ENCODE peak calls at places on chromosome 3, in four cellular contexts. I is transverse colon, O is NT2/D1, B is Peyer's patch. N is an unnamed sample.

GRCh38 chr3:185342458-185343169 is 20.3 kb upstream of the MAP3K13 start:
- DNase-seq in I (no peak), O (no peak), B (no peak), N (no peak)

GRCh38 chr3:36743821-36744220 is 20.5 kb downstream of the DCLK3 start:
- DNase-seq in B (no peak), I (no peak), O (no peak), N (no peak)

GRCh38 chr3:36868614-36869436 is 76.0 kb downstream of the TRANK1 start:
- DNase-seq in B (peak), I (peak), O (peak), N (peak)

GRCh38 chr3:175672119-175672689 is 813.1 kb downstream of the NAALADL2 start:
- DNase-seq in B (no peak), O (no peak), I (no peak), N (peak)

GRCh38 chr3:9653565-9654248 is 4.4 kb downstream of the MTMR14 start:
- DNase-seq in I (no peak), O (no peak), B (no peak), N (no peak)

GRCh38 chr3:172675371-172676193 is 35.3 kb downstream of the NCEH1 start:
- DNase-seq in I (no peak), B (no peak), O (peak), N (no peak)

GRCh38 chr3:102390465-102390864 is 44.4 kb upstream of the ZPLD1 start:
- DNase-seq in O (no peak), B (no peak), I (no peak), N (no peak)

GRCh38 chr3:111668912-111669488 is 73.9 kb upstream of the ZBED2 start:
- DNase-seq in B (no peak), I (no peak), O (no peak), N (no peak)

GRCh38 chr3:148232409-148232808 is 465.3 kb upstream of the AGTR1 start:
- DNase-seq in I (no peak), O (no peak), B (no peak), N (no peak)

GRCh38 chr3:15647629-15648167 is 46.2 kb downstream of the BTD start:
- DNase-seq in O (no peak), B (peak), I (peak), N (peak)

GRCh38 chr3:126288314-126288713 is 68.9 kb downstream of the KLF15 start:
- DNase-seq in B (no peak), I (peak), O (no peak), N (no peak)

GRCh38 chr3:52986049-52986448 is 59.8 kb downstream of the SFMBT1 start:
- DNase-seq in O (no peak), B (no peak), I (no peak), N (no peak)

GRCh38 chr3:30581067-30581585 is 25.3 kb upstream of the TGFBR2 start:
- DNase-seq in I (no peak), O (no peak), B (no peak), N (no peak)

GRCh38 chr3:141929341-141929995 is 53.0 kb downstream of the ATP1B3 start:
- DNase-seq in O (no peak), I (no peak), B (peak), N (no peak)

GRCh38 chr3:32842987-32843386 is 25.2 kb downstream of the TRIM71 start:
- DNase-seq in O (peak), B (no peak), I (no peak), N (no peak)

GRCh38 chr3:69715204-69715603 is 24.1 kb upstream of the MITF start:
- DNase-seq in I (no peak), B (no peak), O (no peak), N (no peak)

GRCh38 chr3:114380233-114380645 is 86.4 kb downstream of the TIGIT start:
- DNase-seq in I (peak), O (no peak), B (peak), N (peak)

GRCh38 chr3:36244728-36245127 is 135.6 kb upstream of the STAC start:
- DNase-seq in B (no peak), O (no peak), I (no peak), N (peak)

GRCh38 chr3:25055981-25056380 is 372.1 kb upstream of the RARB start:
- DNase-seq in O (no peak), B (no peak), I (no peak), N (no peak)

GRCh38 chr3:188211476-188211875 is 57.5 kb downstream of the LPP start:
- DNase-seq in O (no peak), I (no peak), B (no peak), N (no peak)

GRCh38 chr3:188217681-188218080 is 63.7 kb downstream of the LPP start:
- DNase-seq in I (no peak), B (no peak), O (no peak), N (no peak)

GRCh38 chr3:188212308-188212969 is 58.5 kb downstream of the LPP start:
- DNase-seq in B (no peak), I (no peak), O (peak), N (peak)

GRCh38 chr3:188217011-188217463 is 63.1 kb downstream of the LPP start:
- DNase-seq in O (no peak), B (no peak), I (no peak), N (no peak)

DNA sequence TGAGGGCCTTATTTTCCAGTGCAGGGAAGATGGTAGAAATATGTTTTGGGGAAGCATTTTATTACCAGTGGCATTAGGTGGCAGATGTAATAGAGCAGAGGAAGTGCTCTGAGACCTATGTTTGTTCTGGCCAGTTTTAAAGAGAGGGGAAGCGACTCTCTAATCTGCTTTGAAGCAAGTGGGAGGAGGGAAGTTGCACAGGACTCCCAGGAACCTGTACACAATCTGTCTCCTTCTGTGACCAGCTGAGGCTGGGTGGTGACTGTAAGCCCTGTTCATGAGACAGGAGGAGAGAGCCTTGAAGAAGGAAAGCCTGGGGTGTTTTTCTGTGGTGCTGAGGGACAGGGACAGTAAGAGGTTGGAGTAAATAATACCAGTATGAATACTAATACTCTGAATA is 60.5 kb downstream of the LPP start:
- DNase-seq in I (no peak), O (no peak), B (no peak), N (no peak)
- H3K4me3 ChIP-seq in I (no peak), O (no peak), B (no peak), N (no peak)

GRCh38 chr3:106088899-106089298 is 220.1 kb upstream of the CBLB start:
- DNase-seq in B (no peak), I (no peak), O (no peak), N (no peak)

GRCh38 chr3:106088270-106088669 is 219.5 kb upstream of the CBLB start:
- DNase-seq in O (no peak), I (no peak), B (no peak), N (no peak)

GRCh38 chr3:106085998-106086397 is 217.2 kb upstream of the CBLB start:
- DNase-seq in O (no peak), I (no peak), B (no peak), N (no peak)

GRCh38 chr3:106083854-106084253 is 215.0 kb upstream of the CBLB start:
- DNase-seq in B (no peak), O (no peak), I (no peak), N (no peak)

GRCh38 chr3:106086636-106087035 is 217.8 kb upstream of the CBLB start:
- DNase-seq in O (no peak), B (no peak), I (no peak), N (no peak)
- H3K4me3 ChIP-seq in O (no peak), B (no peak), I (no peak), N (no peak)

GRCh38 chr3:65508743-65509422 is 529.8 kb downstream of the MAGI1 start:
- DNase-seq in I (no peak), B (no peak), O (no peak), N (no peak)
- H3K4me3 ChIP-seq in I (no peak), B (no peak), O (peak), N (no peak)

GRCh38 chr3:42654331-42655201 is 1.1 kb downstream of the ZBTB47 start:
- DNase-seq in O (peak), I (peak), B (no peak), N (no peak)

GRCh38 chr3:42653560-42654330 is at the start of gene ZBTB47:
- DNase-seq in O (no peak), B (peak), I (peak), N (no peak)

GRCh38 chr3:42655980-42656679 is 2.6 kb downstream of the ZBTB47 start:
- DNase-seq in B (no peak), I (no peak), O (no peak), N (no peak)

GRCh38 chr3:42656680-42657610 is 3.4 kb downstream of the ZBTB47 start:
- DNase-seq in B (no peak), O (no peak), I (no peak), N (no peak)

GRCh38 chr3:42655331-42655888 is 1.9 kb downstream of the ZBTB47 start:
- DNase-seq in O (no peak), B (no peak), I (no peak), N (no peak)
- H3K4me3 ChIP-seq in O (peak), B (peak), I (no peak), N (peak)

DNA sequence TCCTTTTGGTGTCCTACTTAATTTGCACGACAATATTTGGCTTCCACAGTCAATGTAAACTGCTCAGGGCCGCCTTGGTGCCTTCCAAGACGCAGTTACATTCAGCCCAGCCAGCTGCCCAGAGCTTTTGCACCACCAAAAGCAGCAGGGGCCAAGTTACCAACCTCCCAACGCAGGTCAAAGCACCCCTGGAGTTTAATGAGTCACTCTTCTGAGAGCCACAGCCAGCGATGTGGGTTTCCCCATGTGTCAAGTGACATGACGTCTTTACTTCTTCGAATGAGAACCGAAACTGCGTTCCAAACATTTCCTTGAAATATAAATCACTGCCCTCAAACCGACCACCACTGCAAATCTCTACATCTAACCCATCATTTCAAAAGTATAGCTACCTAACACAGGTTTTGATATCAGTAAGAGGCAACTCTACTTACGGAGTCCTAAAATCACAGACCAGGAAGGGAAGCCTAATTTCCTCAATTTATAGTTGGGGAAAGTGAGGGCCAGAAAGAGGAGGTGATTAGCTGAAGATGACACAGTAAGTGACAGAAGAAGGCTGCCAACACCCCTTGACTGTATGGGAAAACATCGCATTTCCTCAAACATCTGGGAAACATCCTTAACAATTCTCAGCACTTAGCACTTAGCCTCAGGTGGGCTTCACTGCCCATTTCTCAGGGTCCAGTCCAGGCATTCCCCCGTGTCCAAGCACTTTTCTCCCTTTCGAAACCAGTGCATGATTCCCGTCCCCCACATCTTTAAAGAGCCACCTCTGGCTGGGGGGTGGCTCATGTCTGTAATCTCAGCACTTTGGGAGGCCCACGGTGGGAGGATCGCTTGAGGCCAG is 24.5 kb downstream of the MB21D2 start:
- DNase-seq in O (no peak), I (peak), B (peak), N (peak)
- H3K4me3 ChIP-seq in O (no peak), I (no peak), B (no peak), N (no peak)

N was measured in skeletal muscle cell.